ENCODE peak calls at places on chromosomes 13 and 19, in five cellular contexts. Y is tibial nerve, T is kidney, S is heart right ventricle, H is coronary artery. L is an unnamed sample.

GRCh38 chr13:33292712-33293111 is 7.2 kb upstream of the STARD13 start:
- DNase-seq in S (no peak), T (no peak), H (no peak), Y (no peak), L (no peak)

GRCh38 chr13:94464771-94465170 is 14.7 kb downstream of the DCT start:
- DNase-seq in H (no peak), S (no peak), T (no peak), Y (no peak), L (no peak)

GRCh38 chr13:80083516-80084085 is 257.3 kb downstream of the SPRY2 start:
- DNase-seq in Y (no peak), T (no peak), H (no peak), S (no peak), L (peak)

GRCh38 chr19:48023518-48023917 is 20.4 kb downstream of the CABP5 start:
- DNase-seq in S (no peak), T (no peak), H (no peak), Y (no peak), L (no peak)

GRCh38 chr13:99955747-99956472 is 15.7 kb downstream of the ZIC5 start:
- DNase-seq in Y (no peak), S (no peak), T (no peak), H (peak), L (no peak)

GRCh38 chr19:34540811-34541557 is 59.4 kb downstream of the WTIP start:
- DNase-seq in T (no peak), S (no peak), H (no peak), Y (no peak), L (no peak)

GRCh38 chr19:10388957-10389356 is 8.6 kb upstream of the TYK2 start:
- DNase-seq in T (peak), S (peak), Y (peak), H (no peak), L (peak)

GRCh38 chr13:30676672-30677071 is 58.7 kb upstream of the ALOX5AP start:
- DNase-seq in S (no peak), T (no peak), H (no peak), Y (no peak), L (no peak)

GRCh38 chr19:7894612-7895309 is 6.5 kb downstream of the LRRC8E start:
- DNase-seq in Y (no peak), H (no peak), S (no peak), T (peak), L (no peak)

GRCh38 chr13:101623469-101624209 is 171.2 kb downstream of the ITGBL1 start:
- DNase-seq in Y (no peak), H (no peak), S (no peak), T (no peak), L (no peak)

GRCh38 chr19:19154768-19155494 is 15.1 kb downstream of the MEF2B start:
- DNase-seq in Y (no peak), T (no peak), S (no peak), H (no peak), L (no peak)

GRCh38 chr13:75405976-75406703 is 75.8 kb downstream of the TBC1D4 start:
- DNase-seq in H (no peak), Y (peak), S (no peak), T (no peak), L (no peak)

GRCh38 chr13:59715591-59715990 is 448.1 kb downstream of the DIAPH3 start:
- DNase-seq in S (no peak), H (no peak), T (no peak), Y (no peak), L (no peak)

DNA sequence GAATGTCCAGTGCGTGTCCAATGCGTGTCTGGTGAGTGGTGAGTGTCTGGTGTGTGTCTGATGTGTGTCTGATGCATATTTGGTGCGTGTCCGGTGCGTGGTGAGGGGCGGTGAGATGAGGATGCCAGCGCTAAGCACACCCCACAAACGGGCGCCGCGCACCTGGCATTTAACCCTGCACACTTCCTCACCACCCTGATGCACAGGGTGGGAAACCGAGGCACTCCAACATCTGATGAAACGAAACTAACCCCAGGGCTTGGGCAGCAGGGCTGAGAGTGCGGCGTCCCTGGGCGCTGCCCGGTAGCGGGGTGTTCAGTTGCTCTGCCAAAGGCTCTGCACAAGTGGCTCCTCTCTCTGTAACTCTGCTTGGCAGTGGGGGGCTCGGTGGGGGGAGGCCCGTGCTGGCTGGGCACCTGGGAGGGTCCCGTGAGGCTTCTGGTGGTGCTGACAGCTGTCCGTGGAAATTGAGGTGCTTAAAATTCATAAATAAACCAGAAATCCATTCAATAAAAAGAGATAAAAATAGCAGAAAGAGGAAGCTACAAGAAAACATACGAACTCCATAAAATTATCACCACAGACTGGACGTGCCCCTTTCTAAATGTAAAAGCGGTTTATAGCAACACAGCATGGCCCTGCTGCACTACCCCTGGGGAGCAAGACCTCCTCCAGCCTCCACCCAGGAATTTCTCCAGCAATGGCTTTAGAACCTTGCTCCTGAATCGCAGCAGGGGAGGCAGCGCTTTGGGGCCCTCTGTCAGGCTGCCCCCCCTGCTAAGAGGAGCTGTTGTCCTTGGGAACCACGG is 76.0 kb downstream of the RASA3 start:
- DNase-seq in T (peak), S (no peak), H (no peak), Y (no peak), L (no peak)
- H3K27ac ChIP-seq in T (no peak), S (no peak), H (no peak), Y (no peak), L (peak)

GRCh38 chr19:1110809-1111640 is 7.2 kb downstream of the GPX4 start:
- DNase-seq in H (no peak), S (no peak), Y (no peak), T (peak), L (no peak)
- H3K27ac ChIP-seq in H (no peak), S (peak), Y (peak), T (no peak), L (no peak)

DNA sequence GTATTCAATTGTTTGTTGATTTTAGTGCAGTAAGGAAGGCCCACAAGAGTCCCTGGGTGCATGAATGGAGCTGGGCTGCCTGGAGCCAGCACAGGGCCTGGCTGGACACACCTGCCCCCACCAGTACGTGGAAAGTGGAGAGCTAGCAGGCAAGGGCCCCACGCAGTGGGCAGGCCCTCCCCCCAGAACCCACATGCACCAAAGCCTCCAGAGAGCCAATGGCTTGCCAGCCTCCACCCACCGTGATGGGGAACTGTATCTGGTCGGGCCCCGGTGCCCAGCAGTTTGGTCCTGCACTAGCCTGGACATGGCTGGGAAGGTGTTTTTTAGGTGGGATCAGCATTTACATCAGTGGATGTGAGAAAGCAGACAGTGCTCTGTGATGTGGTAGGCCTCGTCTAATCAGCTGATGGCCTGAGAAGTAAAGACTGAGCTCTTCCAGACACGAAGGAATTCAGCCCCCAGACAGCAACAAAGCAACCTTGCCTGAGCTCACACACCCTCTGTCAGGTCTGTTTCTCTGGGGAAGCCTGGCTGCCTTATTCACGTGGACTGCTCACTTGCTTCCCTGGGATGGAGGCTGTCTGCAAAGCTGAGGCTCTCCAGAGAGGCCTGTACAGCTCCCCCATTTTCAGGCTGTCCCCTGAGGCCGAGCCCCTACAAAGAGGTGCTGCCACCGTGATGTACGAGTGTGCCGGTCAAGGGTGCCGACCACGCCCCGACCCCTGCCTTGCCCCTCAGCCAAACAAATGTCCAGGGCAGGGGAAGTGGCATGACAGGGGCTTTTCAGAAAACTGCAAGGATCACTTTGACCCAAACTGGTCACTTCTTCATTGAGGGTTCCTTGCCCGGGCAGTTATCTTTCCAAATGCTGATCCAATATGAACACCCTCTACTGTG is 27.5 kb downstream of the RAB20 start:
- DNase-seq in S (no peak), T (peak), H (no peak), Y (no peak), L (no peak)
- H3K27ac ChIP-seq in S (no peak), T (no peak), H (no peak), Y (no peak), L (no peak)

GRCh38 chr13:113545931-113546516 is 38.5 kb upstream of the TFDP1 start:
- DNase-seq in S (no peak), T (peak), H (peak), Y (no peak), L (no peak)

GRCh38 chr13:113545455-113545930 is 39.1 kb upstream of the TFDP1 start:
- DNase-seq in Y (no peak), H (peak), S (no peak), T (peak), L (no peak)

GRCh38 chr13:113547248-113547971 is 37.1 kb upstream of the TFDP1 start:
- DNase-seq in H (peak), Y (peak), T (peak), S (peak), L (no peak)

GRCh38 chr13:113548171-113548641 is 36.3 kb upstream of the TFDP1 start:
- DNase-seq in H (peak), S (no peak), T (peak), Y (no peak), L (no peak)

GRCh38 chr13:113546571-113547247 is 37.8 kb upstream of the TFDP1 start:
- DNase-seq in Y (peak), S (peak), T (peak), H (peak), L (no peak)
- H3K27ac ChIP-seq in Y (peak), S (peak), T (peak), H (no peak), L (no peak)

GRCh38 chr19:51702103-51702753 is 9.1 kb downstream of the SPACA6 start:
- DNase-seq in H (peak), T (peak), Y (peak), S (peak), L (no peak)
- H3K27ac ChIP-seq in H (peak), T (peak), Y (peak), S (peak), L (peak)

GRCh38 chr19:38700933-38701454 is 43.3 kb downstream of the CAPN12 start:
- DNase-seq in H (no peak), Y (no peak), T (no peak), S (no peak), L (no peak)
- H3K27ac ChIP-seq in H (peak), Y (peak), T (peak), S (peak), L (peak)

GRCh38 chr13:51865838-51866237 is 4.1 kb downstream of the CCDC70 start:
- DNase-seq in S (no peak), H (no peak), Y (no peak), T (no peak), L (no peak)
- H3K27ac ChIP-seq in S (no peak), H (no peak), Y (no peak), T (no peak), L (no peak)

L was measured in substantia nigra.